ENCODE peak calls at places on chromosome 17, in four cellular contexts. V is lung, E is ascending aorta, Y is tibial artery. L is an unnamed sample. For H3K4me1, the result is how much of the 10 kb centered on the place peaks cover.

GRCh38 chr17:81119223-81120148 is 45.8 kb upstream of the PVALEF start:
- DNase-seq in V (peak), E (peak), Y (no peak), L (peak)

GRCh38 chr17:33521784-33522183 is 228.7 kb upstream of the ASIC2 start:
- DNase-seq in V (no peak), E (no peak), Y (no peak), L (peak)

GRCh38 chr17:28960256-28961106 is 9.2 kb upstream of the PHF12 start:
- DNase-seq in V (no peak), E (no peak), Y (peak), L (peak)

GRCh38 chr17:49003557-49004511 is 6.6 kb downstream of the IGF2BP1 start:
- DNase-seq in V (no peak), E (no peak), Y (no peak), L (peak)

GRCh38 chr17:66446419-66446818 is 144.0 kb downstream of the PRKCA start:
- DNase-seq in V (no peak), E (no peak), Y (no peak), L (no peak)

GRCh38 chr17:60163108-60163784 is 13.5 kb downstream of the CA4 start:
- DNase-seq in V (no peak), E (no peak), Y (no peak), L (peak)

GRCh38 chr17:7676533-7676932 is 10.8 kb downstream of the TP53 start:
- DNase-seq in V (no peak), E (no peak), Y (no peak), L (peak)

GRCh38 chr17:10041916-10042588 is 137.0 kb upstream of the RCVRN start:
- DNase-seq in V (no peak), E (no peak), Y (no peak), L (no peak)

GRCh38 chr17:19371259-19372003 is 6.9 kb upstream of the MAPK7 start:
- DNase-seq in V (no peak), E (no peak), Y (no peak), L (peak)

GRCh38 chr17:65459667-65460415 is 101.6 kb downstream of the AXIN2 start:
- DNase-seq in V (no peak), E (no peak), Y (no peak), L (no peak)

GRCh38 chr17:63140255-63140654 is 174.2 kb downstream of the TANC2 start:
- DNase-seq in V (no peak), E (no peak), Y (no peak), L (no peak)

GRCh38 chr17:65088621-65089385 is 32.3 kb upstream of the GNA13 start:
- DNase-seq in V (no peak), E (no peak), Y (peak), L (no peak)

GRCh38 chr17:31903401-31903800 is 1.9 kb upstream of the UTP6 start:
- DNase-seq in V (no peak), E (no peak), Y (no peak), L (no peak)

GRCh38 chr17:48646183-48647102 is 20.3 kb upstream of the HOXB9 start:
- DNase-seq in V (no peak), E (no peak), Y (no peak), L (peak)

GRCh38 chr17:45688820-45689219 is 95.3 kb upstream of the CRHR1 start:
- DNase-seq in V (no peak), E (no peak), Y (no peak), L (no peak)

GRCh38 chr17:69417545-69418483 is 3.3 kb downstream of the MAP2K6 start:
- DNase-seq in V (no peak), E (no peak), Y (no peak), L (no peak)

GRCh38 chr17:80173916-80174315 is 4.1 kb downstream of the CARD14 start:
- DNase-seq in V (no peak), E (no peak), Y (no peak), L (no peak)

GRCh38 chr17:81947189-81947588 is at the start of gene MYADML2:
- DNase-seq in V (no peak), E (no peak), Y (no peak), L (no peak)

GRCh38 chr17:35289222-35289621 is 46.4 kb downstream of the SLFN5 start:
- DNase-seq in V (no peak), E (no peak), Y (no peak), L (no peak)

GRCh38 chr17:75481194-75482059 is 25.0 kb downstream of the TMEM94 start:
- DNase-seq in V (no peak), E (no peak), Y (no peak), L (peak)

GRCh38 chr17:146983-147761 is 9.8 kb downstream of the SCGB1C2 start:
- DNase-seq in V (no peak), E (no peak), Y (peak), L (no peak)

GRCh38 chr17:9531080-9531479 is 44.5 kb downstream of the STX8 start:
- DNase-seq in V (no peak), E (no peak), Y (no peak), L (no peak)

GRCh38 chr17:60645918-60646523 is 31.6 kb upstream of the BCAS3 start:
- DNase-seq in V (no peak), E (no peak), Y (no peak), L (no peak)

GRCh38 chr17:67575325-67575724 is 142.4 kb upstream of the NOL11 start:
- DNase-seq in V (no peak), E (no peak), Y (no peak), L (no peak)

GRCh38 chr17:68290268-68290954 is 516 bp downstream of the SLC16A6 start:
- DNase-seq in V (peak), E (no peak), Y (no peak), L (peak)

GRCh38 chr17:73786286-73786743 is 142.1 kb upstream of the SDK2 start:
- DNase-seq in V (no peak), E (no peak), Y (no peak), L (peak)

GRCh38 chr17:49952209-49952911 is 16.6 kb upstream of the DLX4 start:
- DNase-seq in V (peak), E (peak), Y (peak), L (peak)

GRCh38 chr17:28494445-28495188 is 11.5 kb upstream of the FOXN1 start:
- DNase-seq in V (peak), E (no peak), Y (peak), L (peak)

GRCh38 chr17:74601944-74602572 is 10.0 kb upstream of the CD300LD start:
- DNase-seq in V (peak), E (no peak), Y (no peak), L (peak)

GRCh38 chr17:80034977-80035686 is 540 bp downstream of the TBC1D16 start:
- DNase-seq in V (no peak), E (no peak), Y (no peak), L (peak)

GRCh38 chr17:77667478-77667877 is 291.0 kb upstream of the TNRC6C start:
- DNase-seq in V (no peak), E (no peak), Y (no peak), L (no peak)
- H3K4me1 ChIP-seq in V (under half), E (under half), Y (under half), L (under half)

GRCh38 chr17:58232707-58233156 is 5.7 kb upstream of the LPO start:
- DNase-seq in V (no peak), E (no peak), Y (no peak), L (peak)
- TF ChIP-seq CTCF in V (no peak), E (no peak), Y (no peak), L (no peak)

DNA sequence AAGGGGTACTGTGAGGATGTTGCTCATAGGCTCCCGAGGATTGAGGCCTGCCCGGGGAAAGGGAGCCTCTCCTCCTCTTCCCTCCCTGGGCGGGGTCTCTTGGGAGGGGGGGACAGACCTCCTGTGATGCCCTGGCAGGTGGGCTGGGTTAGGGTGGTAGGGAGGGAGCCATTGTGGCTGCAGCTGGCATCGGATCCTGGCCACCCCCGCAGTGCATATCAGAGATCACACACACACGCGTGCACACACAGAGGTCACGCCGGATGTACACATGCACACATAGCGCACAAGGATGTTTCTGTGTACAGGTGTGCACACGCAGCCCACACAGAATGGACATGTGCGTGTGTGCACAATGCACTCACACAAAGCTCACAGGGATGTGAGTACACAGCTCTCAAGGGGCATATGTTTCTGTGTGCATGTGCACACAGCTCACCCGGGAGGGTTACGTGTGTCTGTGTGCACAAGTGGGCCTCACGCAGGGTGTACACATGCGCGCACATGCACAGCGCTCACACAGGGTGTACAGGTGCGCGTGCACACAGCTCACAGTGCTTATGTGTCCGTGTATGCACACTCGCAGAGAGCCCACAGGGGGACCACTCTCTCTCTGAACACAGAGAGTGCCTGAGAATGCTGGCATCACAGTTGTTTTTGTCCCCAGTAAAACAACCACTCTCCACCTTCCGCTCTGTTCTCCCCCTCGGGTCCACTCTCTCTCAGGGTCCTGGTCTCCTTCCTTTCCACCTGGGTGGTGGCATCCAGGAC is 2.4 kb downstream of the GJD3 start:
- DNase-seq in V (no peak), E (no peak), Y (no peak), L (peak)
- H3K4me1 ChIP-seq in V (under half), E (under half), Y (under half), L (under half)

GRCh38 chr17:77944390-77945222 is 13.9 kb upstream of the TNRC6C start:
- DNase-seq in V (no peak), E (no peak), Y (no peak), L (no peak)
- TF ChIP-seq CTCF in V (no peak), E (no peak), Y (no peak), L (no peak)

L was measured in endodermal cell.